ENCODE peak calls at places on chromosomes 2 and 18, in ten cellular contexts. X, R, U, N, M, Y, P, L, B and V are unnamed samples.

GRCh38 chr18:68429111-68429510 is 285.8 kb downstream of the TMX3 start:
- DNase-seq in X (no peak), R (no peak), U (no peak), N (no peak), M (no peak), Y (no peak), P (no peak), L (no peak), B (no peak), V (no peak)

GRCh38 chr2:152790883-152791282 is 72.5 kb downstream of the ARL6IP6 start:
- DNase-seq in X (no peak), R (no peak), U (no peak), N (no peak), M (no peak), Y (no peak), P (no peak), L (no peak), B (no peak), V (no peak)

GRCh38 chr2:45127321-45127720 is 118.1 kb upstream of the SIX2 start:
- DNase-seq in X (no peak), R (no peak), U (no peak), N (no peak), M (no peak), Y (no peak), P (no peak), L (no peak), B (no peak), V (no peak)

GRCh38 chr2:207683438-207683837 is 28.0 kb upstream of the CCNYL1 start:
- DNase-seq in X (no peak), R (no peak), U (no peak), N (no peak), M (no peak), Y (no peak), P (no peak), L (no peak), B (no peak), V (no peak)

GRCh38 chr2:230643576-230644291 is 68.9 kb upstream of the CAB39 start:
- DNase-seq in X (no peak), R (no peak), U (peak), N (no peak), M (peak), Y (no peak), P (peak), L (no peak), B (no peak), V (no peak)

GRCh38 chr2:126751477-126751876 is 95.5 kb downstream of the GYPC start:
- DNase-seq in X (no peak), R (no peak), U (no peak), N (no peak), M (no peak), Y (no peak), P (no peak), L (no peak), B (no peak), V (no peak)

GRCh38 chr18:79712206-79712857 is 32.7 kb downstream of the CTDP1 start:
- DNase-seq in X (no peak), R (no peak), U (no peak), N (no peak), M (no peak), Y (no peak), P (no peak), L (no peak), B (no peak), V (no peak)

GRCh38 chr18:26473721-26474120 is 74.6 kb downstream of the KCTD1 start:
- DNase-seq in X (no peak), R (no peak), U (no peak), N (no peak), M (no peak), Y (no peak), P (no peak), L (no peak), B (peak), V (no peak)

GRCh38 chr2:235135990-235136561 is 184.3 kb downstream of the SH3BP4 start:
- DNase-seq in X (peak), R (peak), U (peak), N (peak), M (peak), Y (no peak), P (peak), L (peak), B (no peak), V (peak)

GRCh38 chr2:110853516-110853915 is 121.1 kb downstream of the ACOXL start:
- DNase-seq in X (peak), R (peak), U (no peak), N (peak), M (peak), Y (no peak), P (no peak), L (peak), B (no peak), V (no peak)

GRCh38 chr18:46352520-46353250 is 248.5 kb downstream of the HAUS1 start:
- DNase-seq in X (no peak), R (no peak), U (no peak), N (no peak), M (no peak), Y (no peak), P (no peak), L (no peak), B (no peak), V (no peak)

GRCh38 chr2:143480586-143481230 is 351.5 kb downstream of the ARHGAP15 start:
- DNase-seq in X (no peak), R (no peak), U (no peak), N (no peak), M (no peak), Y (no peak), P (no peak), L (no peak), B (no peak), V (no peak)

GRCh38 chr2:24613154-24613814 is 122.2 kb downstream of the NCOA1 start:
- DNase-seq in X (peak), R (peak), U (no peak), N (peak), M (no peak), Y (no peak), P (no peak), L (peak), B (no peak), V (no peak)

GRCh38 chr2:17101596-17101995 is 416.6 kb downstream of the RAD51AP2 start:
- DNase-seq in X (no peak), R (no peak), U (no peak), N (no peak), M (no peak), Y (no peak), P (no peak), L (no peak), B (no peak), V (no peak)

GRCh38 chr18:43017622-43018021 is 97.9 kb downstream of the RIT2 start:
- DNase-seq in X (no peak), R (no peak), U (no peak), N (no peak), M (no peak), Y (no peak), P (no peak), L (no peak), B (no peak), V (no peak)

GRCh38 chr2:68594674-68595492 is 48.5 kb upstream of the PROKR1 start:
- DNase-seq in X (peak), R (peak), U (no peak), N (peak), M (peak), Y (no peak), P (peak), L (peak), B (no peak), V (no peak)

GRCh38 chr2:24206242-24206641 is 31.4 kb downstream of the FAM228A start:
- DNase-seq in X (no peak), R (no peak), U (no peak), N (no peak), M (no peak), Y (no peak), P (no peak), L (no peak), B (peak), V (no peak)

GRCh38 chr2:200747668-200748618 is 63.8 kb upstream of the BZW1 start:
- DNase-seq in X (peak), R (no peak), U (no peak), N (no peak), M (no peak), Y (no peak), P (no peak), L (no peak), B (no peak), V (no peak)

GRCh38 chr2:51620830-51621229 is 588.9 kb upstream of the NRXN1 start:
- DNase-seq in X (peak), R (no peak), U (no peak), N (peak), M (no peak), Y (no peak), P (no peak), L (no peak), B (no peak), V (no peak)

GRCh38 chr18:13452851-13453524 is 234.4 kb downstream of the LDLRAD4 start:
- DNase-seq in X (no peak), R (no peak), U (no peak), N (no peak), M (peak), Y (no peak), P (no peak), L (no peak), B (no peak), V (peak)

GRCh38 chr2:30514134-30514860 is 67.3 kb downstream of the LCLAT1 start:
- DNase-seq in X (peak), R (no peak), U (peak), N (peak), M (no peak), Y (no peak), P (no peak), L (peak), B (no peak), V (no peak)

GRCh38 chr2:10084567-10084910 is 4.3 kb upstream of the CYS1 start:
- DNase-seq in X (no peak), R (no peak), U (no peak), N (no peak), M (no peak), Y (no peak), P (no peak), L (no peak), B (no peak), V (no peak)

GRCh38 chr2:162333968-162334367 is 10.0 kb upstream of the GCA start:
- DNase-seq in X (peak), R (no peak), U (no peak), N (peak), M (peak), Y (no peak), P (peak), L (peak), B (no peak), V (no peak)

GRCh38 chr2:29065479-29065847 is 8.9 kb downstream of the PCARE start:
- DNase-seq in X (no peak), R (no peak), U (no peak), N (no peak), M (no peak), Y (no peak), P (no peak), L (no peak), B (no peak), V (peak)

GRCh38 chr2:163077241-163077640 is 238.7 kb upstream of the KCNH7 start:
- DNase-seq in X (no peak), R (no peak), U (no peak), N (no peak), M (no peak), Y (no peak), P (no peak), L (no peak), B (no peak), V (no peak)

GRCh38 chr2:204437815-204438766 is 107.2 kb upstream of the PARD3B start:
- DNase-seq in X (no peak), R (no peak), U (no peak), N (peak), M (peak), Y (no peak), P (no peak), L (no peak), B (peak), V (no peak)

GRCh38 chr2:204436267-204436666 is 109.0 kb upstream of the PARD3B start:
- DNase-seq in X (peak), R (no peak), U (no peak), N (no peak), M (no peak), Y (no peak), P (no peak), L (no peak), B (no peak), V (no peak)

GRCh38 chr2:204441316-204441715 is 104.0 kb upstream of the PARD3B start:
- DNase-seq in X (no peak), R (no peak), U (no peak), N (no peak), M (no peak), Y (no peak), P (no peak), L (no peak), B (no peak), V (no peak)

GRCh38 chr2:204434660-204435462 is 110.4 kb upstream of the PARD3B start:
- DNase-seq in X (peak), R (no peak), U (no peak), N (no peak), M (no peak), Y (no peak), P (no peak), L (peak), B (no peak), V (no peak)

GRCh38 chr2:204437334-204437733 is 107.9 kb upstream of the PARD3B start:
- DNase-seq in X (no peak), R (no peak), U (no peak), N (peak), M (no peak), Y (no peak), P (no peak), L (peak), B (no peak), V (no peak)
- H3K27ac ChIP-seq in X (no peak), R (no peak), U (no peak), N (no peak), M (no peak), Y (no peak), P (no peak), L (no peak), B (no peak), V (no peak)

GRCh38 chr2:101985793-101986164 is 6.0 kb upstream of the IL1R2 start:
- DNase-seq in X (no peak), R (no peak), U (no peak), N (no peak), M (no peak), Y (no peak), P (no peak), L (no peak), B (no peak), V (no peak)

GRCh38 chr2:101984656-101985055 is 7.1 kb upstream of the IL1R2 start:
- DNase-seq in X (no peak), R (no peak), U (no peak), N (no peak), M (no peak), Y (no peak), P (no peak), L (no peak), B (no peak), V (no peak)

GRCh38 chr2:101983928-101984327 is 7.8 kb upstream of the IL1R2 start:
- DNase-seq in X (no peak), R (no peak), U (no peak), N (peak), M (no peak), Y (no peak), P (no peak), L (no peak), B (no peak), V (no peak)

GRCh38 chr2:101986386-101986785 is 5.4 kb upstream of the IL1R2 start:
- DNase-seq in X (no peak), R (no peak), U (no peak), N (no peak), M (no peak), Y (no peak), P (no peak), L (no peak), B (no peak), V (no peak)

DNA sequence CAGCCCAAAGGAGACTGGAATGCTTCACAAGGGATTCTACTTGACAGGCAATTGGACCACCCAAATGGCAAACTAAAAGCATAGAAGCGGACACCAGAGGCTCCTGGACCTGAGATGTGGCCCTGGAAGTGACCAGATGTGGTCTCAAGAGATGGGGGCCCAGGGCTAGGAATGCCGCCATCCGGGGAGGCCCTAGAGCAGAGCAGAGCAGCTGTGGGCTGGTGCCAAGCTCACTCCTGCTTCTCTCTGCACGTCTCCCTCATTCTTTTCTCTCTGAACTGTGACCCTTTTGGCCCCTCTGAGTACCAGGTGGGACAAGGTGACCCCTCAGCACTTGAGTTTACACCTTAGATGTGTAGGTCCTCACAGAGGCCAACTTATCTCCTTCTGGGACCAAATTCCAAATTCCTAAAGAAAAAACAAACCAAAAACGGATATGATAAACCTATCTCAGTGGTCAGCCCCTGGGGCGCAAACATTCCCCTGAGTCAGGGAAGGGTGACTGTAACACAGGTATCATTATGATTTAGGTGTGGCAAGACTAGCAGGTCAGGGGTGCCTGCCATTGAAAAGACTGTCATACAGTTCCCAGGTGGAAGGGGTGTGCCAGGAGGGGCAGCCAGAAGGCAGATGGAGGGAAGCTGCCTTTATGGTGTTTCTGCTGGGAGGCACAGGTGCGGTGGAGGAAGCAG is 6.5 kb upstream of the IL1R2 start:
- DNase-seq in X (no peak), R (no peak), U (no peak), N (no peak), M (no peak), Y (no peak), P (no peak), L (no peak), B (no peak), V (no peak)
- TF ChIP-seq POLR2A in X (no peak), R (no peak), U (no peak), N (no peak), M (no peak), Y (no peak), P (no peak), L (no peak), B (no peak), V (no peak)

DNA sequence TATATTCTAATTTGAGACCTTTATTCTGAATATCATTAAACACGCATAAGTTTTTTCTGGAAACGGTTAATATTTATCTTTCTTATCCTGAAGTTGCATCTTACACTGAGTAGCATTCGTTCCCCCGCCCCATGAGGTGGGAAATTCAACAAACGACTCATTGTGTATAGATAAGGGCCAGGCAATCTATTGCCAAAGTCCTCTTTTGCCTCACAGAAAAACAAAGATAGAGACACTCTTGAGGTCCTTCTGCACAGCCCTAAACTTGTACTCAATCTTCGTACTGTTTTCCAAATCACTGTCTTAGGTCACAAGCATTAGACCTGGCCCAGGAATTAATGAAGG is 98.1 kb downstream of the COL6A3 start:
- DNase-seq in X (peak), R (no peak), U (no peak), N (no peak), M (no peak), Y (no peak), P (no peak), L (no peak), B (no peak), V (no peak)
- H3K27ac ChIP-seq in X (peak), R (no peak), U (peak), N (no peak), M (peak), Y (peak), P (peak), L (no peak), B (peak), V (peak)

DNA sequence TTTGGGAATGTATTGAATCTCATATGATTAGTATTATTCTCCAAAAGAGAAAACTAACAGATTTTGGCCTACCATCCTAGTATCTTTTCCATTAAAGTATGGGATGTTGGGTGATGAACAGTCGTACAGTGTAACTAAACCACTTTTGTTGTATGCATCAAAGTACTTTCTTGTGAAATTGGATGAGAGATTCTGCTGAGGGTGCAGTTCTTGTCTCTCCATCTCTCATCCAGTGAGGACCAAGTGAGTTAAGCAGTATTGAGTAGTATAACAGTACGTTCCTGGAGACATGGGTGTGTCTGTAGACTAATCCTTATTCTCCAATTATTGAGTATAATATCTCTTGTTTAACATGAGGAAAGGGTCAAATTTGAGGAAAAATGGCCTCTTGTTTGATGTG is 209.3 kb downstream of the NEDD4L start:
- DNase-seq in X (no peak), R (no peak), U (no peak), N (no peak), M (no peak), Y (no peak), P (no peak), L (no peak), B (no peak), V (no peak)
- TF ChIP-seq POLR2A in X (no peak), R (no peak), U (no peak), N (no peak), M (no peak), Y (no peak), P (no peak), L (no peak), B (no peak), V (no peak)

GRCh38 chr2:43254331-43254730 is 27.9 kb upstream of the ZFP36L2 start:
- DNase-seq in X (no peak), R (no peak), U (no peak), N (no peak), M (no peak), Y (no peak), P (no peak), L (no peak), B (no peak), V (no peak)

GRCh38 chr2:43255249-43255960 is 29.0 kb upstream of the ZFP36L2 start:
- DNase-seq in X (no peak), R (no peak), U (no peak), N (no peak), M (no peak), Y (no peak), P (no peak), L (no peak), B (no peak), V (no peak)

GRCh38 chr2:43248621-43249020 is 22.2 kb upstream of the ZFP36L2 start:
- DNase-seq in X (no peak), R (no peak), U (no peak), N (no peak), M (no peak), Y (no peak), P (no peak), L (no peak), B (no peak), V (no peak)

GRCh38 chr2:43250015-43250414 is 23.6 kb upstream of the ZFP36L2 start:
- DNase-seq in X (no peak), R (no peak), U (no peak), N (no peak), M (no peak), Y (no peak), P (no peak), L (no peak), B (no peak), V (no peak)

DNA sequence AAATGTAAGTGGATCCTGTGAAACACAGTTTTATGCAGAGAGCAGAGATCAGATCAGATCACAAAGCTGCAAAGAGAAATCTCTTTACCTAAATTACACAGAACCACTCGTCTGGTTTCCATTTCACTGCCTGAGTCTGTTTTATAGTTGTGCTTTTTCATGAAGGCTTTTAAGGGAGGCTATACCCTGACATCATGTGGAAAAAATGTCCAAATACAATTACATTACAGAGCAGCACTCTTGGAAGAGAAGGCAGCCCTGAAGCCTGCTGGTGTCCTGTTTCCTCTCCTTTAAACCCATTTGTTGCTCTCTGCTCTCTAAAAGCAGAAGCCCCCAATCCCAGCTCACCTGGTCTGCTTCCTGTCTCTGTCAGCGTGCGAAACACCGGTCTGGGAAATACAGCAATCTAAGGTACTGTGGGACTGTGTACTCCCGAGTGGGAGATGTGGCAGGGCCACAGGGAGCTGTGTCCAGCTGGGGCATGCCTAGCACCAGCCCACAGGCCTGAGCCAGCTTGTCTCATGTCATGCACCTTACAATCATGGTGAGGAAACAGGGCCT is 24.8 kb upstream of the ZFP36L2 start:
- DNase-seq in X (peak), R (no peak), U (no peak), N (peak), M (no peak), Y (no peak), P (no peak), L (no peak), B (no peak), V (no peak)
- H3K27ac ChIP-seq in X (peak), R (peak), U (peak), N (no peak), M (peak), Y (peak), P (peak), L (no peak), B (peak), V (peak)